ENCODE peak calls at places on chromosome 13, in eight cellular contexts. Q is SIG-M5; X is thoracic aorta; T is stimulated activated CD8-positive, alpha-beta memory T cell treated with anti-CD3 and anti-CD28 coated beads, Interleukin-4, amount 100 ng/mL, for 48 hours; M is dermis blood vessel endothelial cell; H is activated CD8-positive, alpha-beta memory T cell treated with anti-CD3 and anti-CD28 coated beads for 4 hours; E is head of caudate nucleus; I is frontal cortex. W is an unnamed sample.

GRCh38 chr13:106063591-106064308 is 471.7 kb downstream of the EFNB2 start:
- DNase-seq in H (no peak), T (no peak), Q (no peak), X (no peak), I (no peak), E (no peak), M (no peak), W (peak; percentile 30)

GRCh38 chr13:43744630-43745029 is 42.1 kb downstream of the ENOX1 start:
- DNase-seq in H (no peak), Q (no peak), T (no peak), X (no peak), I (no peak), M (no peak), E (no peak), W (no peak)

GRCh38 chr13:114082849-114083645 is 49.4 kb downstream of the RASA3 start:
- DNase-seq in E (no peak), M (no peak), T (no peak), Q (no peak), I (no peak), X (no peak), H (no peak), W (no peak)

GRCh38 chr13:82713681-82714405 is 1168.4 kb downstream of the SLITRK1 start:
- DNase-seq in Q (no peak), I (no peak), M (no peak), E (no peak), H (no peak), T (no peak), X (no peak), W (no peak)

GRCh38 chr13:20378721-20379120 is 146.6 kb upstream of the GJB6 start:
- DNase-seq in T (no peak), H (no peak), E (no peak), Q (no peak), X (no peak), M (no peak), I (no peak), W (no peak)

GRCh38 chr13:25064396-25064795 is 31.5 kb upstream of the PABPC3 start:
- DNase-seq in T (no peak), Q (no peak), X (no peak), M (no peak), H (no peak), I (no peak), E (no peak), W (no peak)

GRCh38 chr13:77860621-77861020 is 58.0 kb downstream of the EDNRB start:
- DNase-seq in X (no peak), E (no peak), Q (no peak), M (peak; percentile 71), H (no peak), I (no peak), T (no peak), W (no peak)

GRCh38 chr13:43261018-43261417 is 237.6 kb downstream of the DNAJC15 start:
- DNase-seq in Q (no peak), H (no peak), X (no peak), E (no peak), I (no peak), M (no peak), T (no peak), W (no peak)

GRCh38 chr13:42708391-42708790 is 73.0 kb upstream of the FAM216B start:
- DNase-seq in I (no peak), T (no peak), X (no peak), H (no peak), Q (no peak), M (no peak), E (no peak), W (no peak)

GRCh38 chr13:114007566-114007965 is 33.7 kb upstream of the C13orf46 start:
- DNase-seq in X (peak; percentile 1), M (no peak), I (no peak), Q (no peak), T (no peak), E (no peak), H (no peak), W (no peak)

GRCh38 chr13:99307247-99307646 is at the start of gene GPR183:
- DNase-seq in M (peak; percentile 64), X (no peak), E (no peak), Q (no peak), H (no peak), T (no peak), I (no peak), W (no peak)

GRCh38 chr13:106467406-106468122 is 67.9 kb downstream of the EFNB2 start:
- DNase-seq in T (no peak), I (no peak), X (no peak), M (no peak), H (no peak), Q (no peak), E (no peak), W (no peak)